ENCODE peak calls at places on chromosome 16, in nine cellular contexts. J, C, K, P, I, L, Z, H and X are unnamed samples. For H4K20me1, the result is how much of the 10 kb centered on the place peaks cover.

GRCh38 chr16:48022496-48022895 is 133.3 kb downstream of the ABCC12 start:
- DNase-seq in I (peak), P (no peak), L (no peak), J (no peak), Z (no peak), C (no peak), H (no peak), K (no peak), X (no peak)

GRCh38 chr16:69762843-69763556 is 868 bp downstream of the WWP2 start:
- DNase-seq in H (no peak), P (no peak), L (no peak), J (no peak), K (peak), I (peak), C (peak), Z (peak), X (no peak)

GRCh38 chr16:24357511-24357910 is 101.4 kb downstream of the CACNG3 start:
- DNase-seq in C (no peak), P (no peak), H (no peak), I (no peak), Z (no peak), J (no peak), L (no peak), K (no peak), X (no peak)

GRCh38 chr16:81143921-81144471 is 47.8 kb upstream of the GCSH start:
- DNase-seq in P (no peak), H (peak), K (no peak), L (no peak), I (peak), C (no peak), Z (no peak), J (no peak), X (no peak)

GRCh38 chr16:54422569-54422978 is 136.0 kb upstream of the IRX3 start:
- DNase-seq in C (no peak), I (peak), Z (peak), L (no peak), K (peak), H (no peak), J (no peak), P (no peak), X (peak)

GRCh38 chr16:58678716-58679115 is 5.9 kb downstream of the SLC38A7 start:
- DNase-seq in H (no peak), Z (no peak), K (peak), J (no peak), C (no peak), P (no peak), I (peak), L (no peak), X (peak)

GRCh38 chr16:53821957-53822625 is 118.1 kb downstream of the FTO start:
- DNase-seq in Z (peak), L (no peak), P (no peak), I (peak), J (no peak), H (no peak), C (peak), K (peak), X (peak)

GRCh38 chr16:2766430-2767139 is 10.5 kb downstream of the ELOB start:
- DNase-seq in C (no peak), I (no peak), H (no peak), L (no peak), P (no peak), K (no peak), J (no peak), Z (no peak), X (no peak)

GRCh38 chr16:80117731-80118130 is 423.1 kb upstream of the DYNLRB2 start:
- DNase-seq in Z (no peak), C (no peak), K (no peak), H (no peak), J (no peak), I (peak), P (no peak), L (no peak), X (no peak)

GRCh38 chr16:81657224-81657623 is 121.9 kb upstream of the PLCG2 start:
- DNase-seq in I (no peak), L (no peak), K (no peak), Z (no peak), H (no peak), J (no peak), P (no peak), C (no peak), X (no peak)

GRCh38 chr16:50403491-50403890 is 34.7 kb upstream of the BRD7 start:
- DNase-seq in L (no peak), J (no peak), K (no peak), C (no peak), I (no peak), P (no peak), Z (no peak), H (no peak), X (no peak)

GRCh38 chr16:15509593-15510520 is 75.5 kb downstream of the BMERB1 start:
- DNase-seq in H (no peak), L (no peak), C (peak), J (peak), I (no peak), Z (peak), P (peak), K (peak), X (no peak)

GRCh38 chr16:4320030-4320429 is 4.2 kb downstream of the GLIS2 start:
- DNase-seq in I (no peak), K (no peak), P (no peak), C (no peak), L (no peak), H (no peak), Z (no peak), J (no peak), X (peak)

GRCh38 chr16:79776243-79776884 is 175.8 kb upstream of the MAF start:
- DNase-seq in H (no peak), I (peak), L (peak), P (peak), Z (peak), J (no peak), C (no peak), K (peak), X (peak)

GRCh38 chr16:28977703-28978641 is 3.4 kb downstream of the SPNS1 start:
- DNase-seq in J (no peak), I (no peak), Z (no peak), L (peak), H (no peak), C (no peak), P (peak), K (no peak), X (peak)

GRCh38 chr16:17387226-17387625 is 83.5 kb downstream of the XYLT1 start:
- DNase-seq in Z (no peak), L (no peak), P (no peak), I (no peak), K (no peak), H (no peak), C (no peak), J (no peak), X (no peak)

GRCh38 chr16:48420437-48420836 is 35.2 kb upstream of the SIAH1 start:
- DNase-seq in K (no peak), H (no peak), Z (no peak), P (no peak), J (no peak), I (peak), L (no peak), C (no peak), X (no peak)

GRCh38 chr16:16197331-16197730 is 26.0 kb downstream of the ABCC6 start:
- DNase-seq in I (no peak), P (no peak), H (no peak), Z (no peak), J (no peak), L (no peak), K (no peak), C (no peak), X (no peak)

GRCh38 chr16:68642436-68643064 is 2.6 kb upstream of the CDH3 start:
- DNase-seq in C (no peak), J (peak), I (peak), P (peak), Z (peak), K (peak), L (peak), H (no peak), X (peak)

GRCh38 chr16:1642148-1642547 is 30.0 kb downstream of the CRAMP1 start:
- DNase-seq in K (no peak), J (no peak), H (no peak), L (no peak), Z (no peak), C (no peak), P (no peak), I (no peak), X (no peak)

GRCh38 chr16:2428051-2428786 is 1.0 kb upstream of the CCNF start:
- DNase-seq in J (no peak), I (peak), K (peak), H (no peak), P (peak), L (peak), C (no peak), Z (no peak), X (peak)

GRCh38 chr16:11743308-11744074 is 834 bp upstream of the TXNDC11 start:
- DNase-seq in J (no peak), Z (peak), L (no peak), P (no peak), H (peak), I (peak), C (peak), K (peak), X (no peak)

GRCh38 chr16:72501739-72502653 is 330.0 kb upstream of the PMFBP1 start:
- DNase-seq in J (no peak), H (peak), L (peak), I (peak), C (peak), P (peak), K (peak), Z (peak), X (peak)

GRCh38 chr16:54027126-54027922 is 259.3 kb downstream of the IRX3 start:
- DNase-seq in C (peak), J (no peak), H (no peak), L (no peak), K (peak), P (no peak), Z (peak), I (peak), X (peak)

GRCh38 chr16:10016761-10017160 is 165.5 kb downstream of the GRIN2A start:
- DNase-seq in P (no peak), I (no peak), J (no peak), K (no peak), L (no peak), C (no peak), Z (no peak), H (no peak), X (no peak)

GRCh38 chr16:82135844-82136243 is 34.2 kb downstream of the MPHOSPH6 start:
- DNase-seq in J (no peak), C (no peak), Z (no peak), I (no peak), K (no peak), P (no peak), L (no peak), H (no peak), X (no peak)

GRCh38 chr16:52497067-52497816 is 49.7 kb downstream of the TOX3 start:
- DNase-seq in Z (peak), C (no peak), J (no peak), I (no peak), P (no peak), L (no peak), K (no peak), H (no peak), X (no peak)

GRCh38 chr16:30958164-30959083 is 870 bp downstream of the SETD1A start:
- DNase-seq in J (no peak), K (peak), Z (no peak), I (peak), C (peak), H (peak), P (peak), L (peak), X (peak)

GRCh38 chr16:80948886-80949502 is 57.7 kb downstream of the CMC2 start:
- DNase-seq in L (peak), K (peak), J (no peak), Z (no peak), I (no peak), C (peak), P (peak), H (peak), X (no peak)

GRCh38 chr16:17784073-17784472 is 313.3 kb upstream of the XYLT1 start:
- DNase-seq in Z (peak), H (no peak), C (peak), I (peak), K (peak), P (peak), J (no peak), L (no peak), X (no peak)

GRCh38 chr16:26614102-26614864 is 452.4 kb upstream of the C16orf82 start:
- DNase-seq in K (no peak), J (no peak), C (no peak), I (no peak), Z (no peak), L (peak), P (peak), H (no peak), X (no peak)

GRCh38 chr16:69382421-69382820 is 3.4 kb downstream of the TERF2 start:
- DNase-seq in J (no peak), P (no peak), C (peak), H (no peak), L (no peak), Z (no peak), K (no peak), I (no peak), X (no peak)

GRCh38 chr16:66889622-66890021 is 9.3 kb downstream of the PDP2 start:
- DNase-seq in P (no peak), H (no peak), C (no peak), L (no peak), I (no peak), K (no peak), Z (no peak), J (no peak), X (no peak)

GRCh38 chr16:66888647-66889615 is 8.6 kb downstream of the PDP2 start:
- DNase-seq in Z (no peak), I (no peak), L (no peak), H (no peak), J (no peak), K (no peak), C (no peak), P (no peak), X (no peak)

GRCh38 chr16:66891360-66891759 is 11.0 kb downstream of the PDP2 start:
- DNase-seq in L (no peak), Z (no peak), K (no peak), J (no peak), H (no peak), P (no peak), I (no peak), C (no peak), X (no peak)

GRCh38 chr16:66891797-66892196 is 11.5 kb downstream of the PDP2 start:
- DNase-seq in P (no peak), C (no peak), L (no peak), I (no peak), J (no peak), Z (no peak), K (no peak), H (no peak), X (no peak)

GRCh38 chr16:66890796-66891195 is 10.5 kb downstream of the PDP2 start:
- DNase-seq in L (no peak), Z (no peak), H (no peak), I (no peak), J (no peak), C (no peak), K (no peak), P (no peak), X (no peak)
- H3K27ac ChIP-seq in L (no peak), Z (no peak), H (no peak), I (no peak), J (no peak), C (no peak), K (no peak), P (no peak), X (no peak)

DNA sequence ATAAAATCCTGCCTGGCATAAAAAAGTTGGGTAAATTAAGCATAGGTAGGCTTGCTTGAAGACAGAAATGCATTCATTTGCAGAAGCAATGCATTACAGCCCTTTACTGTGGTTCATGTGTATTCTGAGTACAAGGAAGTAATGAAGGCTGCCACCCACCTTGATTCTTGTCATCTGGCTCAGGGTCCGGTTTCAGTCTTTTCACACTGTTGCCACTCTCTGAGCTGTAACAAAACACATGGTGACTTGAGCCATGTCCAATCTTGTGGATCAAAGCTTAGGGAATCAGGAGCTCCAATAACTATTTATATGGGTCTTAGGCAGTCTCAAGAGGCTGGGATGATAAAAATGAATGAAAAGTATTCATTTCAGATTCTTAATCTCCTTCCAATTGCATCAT is 22.0 kb downstream of the PSME3IP1 start:
- DNase-seq in L (no peak), H (no peak), P (no peak), J (no peak), Z (no peak), C (no peak), I (no peak), K (no peak), X (no peak)
- H4K20me1 ChIP-seq in L (under half), H (under half), P (under half), J (under half), Z (under half), C (under half), I (under half), K (under half), X (under half)

GRCh38 chr16:20883554-20884239 is 16.5 kb downstream of the DCUN1D3 start:
- DNase-seq in J (no peak), I (no peak), P (no peak), H (no peak), K (no peak), Z (no peak), L (no peak), C (no peak), X (peak)
- H3K27ac ChIP-seq in J (no peak), I (no peak), P (no peak), H (no peak), K (peak), Z (no peak), L (no peak), C (no peak), X (no peak)

DNA sequence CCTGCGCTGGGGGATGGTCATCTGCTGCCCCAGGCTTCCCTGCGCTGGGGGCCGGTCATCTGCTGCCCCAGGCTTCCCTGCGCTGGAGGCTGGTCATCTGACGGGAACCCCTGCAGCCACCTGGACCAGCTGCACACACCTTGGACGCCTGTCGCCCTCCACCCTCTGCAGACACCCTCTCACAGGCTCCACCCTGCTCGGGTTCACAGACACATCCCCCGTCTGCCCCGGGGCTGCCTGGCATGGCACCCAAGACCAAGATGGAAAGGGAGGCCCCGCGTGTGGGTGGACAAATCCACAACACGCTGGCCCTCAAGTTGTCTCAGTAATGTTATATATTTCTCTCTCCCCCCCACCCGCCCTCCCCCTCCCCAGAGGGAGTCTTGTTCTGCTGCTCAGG is 89.6 kb downstream of the ANKRD11 start:
- DNase-seq in L (no peak), C (no peak), J (no peak), H (no peak), I (no peak), K (no peak), P (no peak), Z (no peak), X (no peak)
- H4K20me1 ChIP-seq in L (under half), C (half or more), J (half or more), H (under half), I (under half), K (half or more), P (half or more), Z (half or more), X (half or more)

GRCh38 chr16:89723279-89724250 is 2.2 kb downstream of the ZNF276 start:
- DNase-seq in I (peak), P (no peak), K (peak), J (no peak), L (no peak), C (peak), H (no peak), Z (no peak), X (no peak)
- H3K27ac ChIP-seq in I (no peak), P (no peak), K (no peak), J (no peak), L (no peak), C (no peak), H (peak), Z (no peak), X (no peak)

DNA sequence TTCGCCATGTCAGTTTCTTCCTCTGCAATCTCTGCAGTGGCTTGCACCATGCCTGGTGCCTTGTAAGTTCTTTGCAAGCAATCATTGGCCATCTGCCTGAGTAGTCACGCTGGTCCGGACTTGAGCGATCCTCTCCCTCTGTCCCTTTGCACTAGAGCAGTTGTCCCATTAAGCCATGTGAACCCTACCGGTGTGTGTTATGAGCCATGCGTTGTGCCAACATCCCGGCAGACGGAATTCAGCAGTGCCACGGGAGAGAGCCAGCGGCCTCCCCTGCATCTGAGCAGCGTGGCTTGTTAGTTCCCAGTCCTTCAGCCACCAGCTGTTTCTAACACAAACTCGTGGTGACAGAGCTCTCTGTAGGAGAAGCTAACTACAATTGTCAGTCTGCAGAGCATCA is 275.1 kb upstream of the HSBP1 start:
- DNase-seq in I (no peak), H (no peak), K (no peak), J (no peak), P (no peak), C (no peak), Z (no peak), L (no peak), X (no peak)
- H4K20me1 ChIP-seq in I (under half), H (under half), K (under half), J (under half), P (under half), C (under half), Z (under half), L (under half), X (under half)

GRCh38 chr16:84828322-84828721 is 8.5 kb downstream of the CRISPLD2 start:
- DNase-seq in H (no peak), I (no peak), C (no peak), K (no peak), Z (no peak), L (no peak), J (no peak), P (no peak), X (peak)
- H3K27ac ChIP-seq in H (no peak), I (no peak), C (peak), K (no peak), Z (no peak), L (no peak), J (no peak), P (no peak), X (peak)

DNA sequence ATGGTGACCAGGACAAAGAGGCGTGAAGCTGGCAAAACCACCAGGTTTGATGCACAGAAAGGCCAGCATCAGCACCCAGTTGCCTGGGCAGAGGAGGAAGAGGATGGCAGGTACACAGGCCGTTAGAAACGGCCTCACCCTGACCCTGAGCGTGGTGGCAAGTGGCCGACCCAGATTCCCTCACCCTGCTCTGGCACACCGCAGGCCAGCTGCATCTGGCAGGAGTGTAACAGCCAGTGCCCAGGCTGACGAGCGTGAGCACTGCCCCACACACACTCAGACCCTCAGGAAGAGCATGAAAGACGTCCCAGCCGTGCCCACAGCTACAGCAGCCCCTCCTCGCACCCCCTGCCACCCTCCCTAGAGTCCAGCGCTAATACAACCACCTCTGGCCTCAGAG is 82.0 kb downstream of the ANKRD11 start:
- DNase-seq in K (no peak), H (no peak), P (no peak), C (no peak), J (no peak), I (no peak), L (no peak), Z (no peak), X (no peak)
- H4K20me1 ChIP-seq in K (half or more), H (half or more), P (half or more), C (half or more), J (half or more), I (under half), L (under half), Z (half or more), X (half or more)

DNA sequence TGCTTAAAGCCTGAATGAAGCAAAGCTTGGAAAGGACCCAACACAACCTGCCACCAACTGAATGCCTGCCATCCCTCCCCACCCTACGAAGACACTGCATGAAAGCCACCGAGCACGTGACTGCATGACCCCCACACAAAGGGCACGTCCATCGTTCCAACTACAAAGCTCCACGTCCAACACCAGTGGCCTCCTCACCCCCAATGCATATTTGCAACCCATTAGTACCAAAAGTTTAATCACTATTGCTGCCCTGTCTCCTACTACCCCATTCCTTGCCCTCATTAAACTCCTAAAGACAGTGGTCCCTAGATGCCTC is 43.4 kb downstream of the ANKRD11 start:
- DNase-seq in Z (no peak), C (no peak), H (no peak), J (no peak), I (no peak), P (no peak), K (no peak), L (no peak), X (peak)
- H3K27ac ChIP-seq in Z (no peak), C (no peak), H (no peak), J (peak), I (no peak), P (peak), K (no peak), L (no peak), X (peak)